ENCODE peak calls at places on chromosomes 13 and 19, in four cellular contexts. One of them, this sample, is unnamed.
A peak's percentile ranks its signal among the peaks of the same experiment; 100 is the strongest.

GRCh38 chr19:55165952-55166529 is 372 bp downstream of the DNAAF3 start:
- DNase-seq in GM12878: no peak
- DNase-seq in GM12891: no peak
- DNase-seq in HepG2: peak; percentile 85
- DNase-seq in this sample: no peak

GRCh38 chr19:31348416-31349159 is 648 bp downstream of the TSHZ3 start:
- DNase-seq in GM12878: no peak
- DNase-seq in GM12891: no peak
- DNase-seq in HepG2: no peak
- DNase-seq in this sample: no peak

GRCh38 chr19:49712397-49712859 is 21.5 kb downstream of the CPT1C start:
- DNase-seq in GM12878: no peak
- DNase-seq in GM12891: no peak
- DNase-seq in HepG2: peak; percentile 23
- DNase-seq in this sample: no peak

GRCh38 chr13:46640843-46641242 is 87.9 kb downstream of the LRCH1 start:
- DNase-seq in GM12878: no peak
- DNase-seq in GM12891: no peak
- DNase-seq in HepG2: no peak
- DNase-seq in this sample: no peak

GRCh38 chr13:112733112-112733511 is 43.3 kb downstream of the ATP11A start:
- DNase-seq in GM12878: no peak
- DNase-seq in GM12891: no peak
- DNase-seq in HepG2: no peak
- DNase-seq in this sample: no peak

GRCh38 chr19:2462635-2463421 is 6.1 kb upstream of the LMNB2 start:
- DNase-seq in GM12878: no peak
- DNase-seq in GM12891: no peak
- DNase-seq in HepG2: peak; percentile 93
- DNase-seq in this sample: no peak

GRCh38 chr19:29247912-29248311 is 35.0 kb upstream of the UQCRFS1 start:
- DNase-seq in GM12878: no peak
- DNase-seq in GM12891: no peak
- DNase-seq in HepG2: no peak
- DNase-seq in this sample: no peak

GRCh38 chr13:30431269-30431950 is 9.1 kb downstream of the UBE2L5 start:
- DNase-seq in GM12878: no peak
- DNase-seq in GM12891: no peak
- DNase-seq in HepG2: no peak
- DNase-seq in this sample: no peak

GRCh38 chr19:902446-903226 is 9.4 kb downstream of the RNU6-9 start:
- DNase-seq in GM12878: no peak
- DNase-seq in GM12891: no peak
- DNase-seq in HepG2: no peak
- DNase-seq in this sample: no peak

GRCh38 chr19:19280561-19280960 is 7.5 kb upstream of the TM6SF2 start:
- DNase-seq in GM12878: no peak
- DNase-seq in GM12891: no peak
- DNase-seq in HepG2: no peak
- DNase-seq in this sample: no peak

GRCh38 chr13:100872761-100873160 is 198.2 kb upstream of the TMTC4 start:
- DNase-seq in GM12878: no peak
- DNase-seq in GM12891: no peak
- DNase-seq in HepG2: no peak
- DNase-seq in this sample: no peak

GRCh38 chr13:92769064-92769463 is 457.5 kb upstream of the GPC6 start:
- DNase-seq in GM12878: no peak
- DNase-seq in GM12891: no peak
- DNase-seq in HepG2: no peak
- DNase-seq in this sample: no peak

GRCh38 chr19:289651-290538 is 1.3 kb downstream of the PLPP2 start:
- DNase-seq in GM12878: no peak
- DNase-seq in GM12891: peak; percentile 37
- DNase-seq in HepG2: peak; percentile 42
- DNase-seq in this sample: no peak

GRCh38 chr13:48489003-48489402 is 43.9 kb downstream of the RCBTB2 start:
- DNase-seq in GM12878: no peak
- DNase-seq in GM12891: no peak
- DNase-seq in HepG2: no peak
- DNase-seq in this sample: no peak

GRCh38 chr19:17475541-17476115 is 5.3 kb downstream of the SLC27A1 start:
- DNase-seq in GM12878: no peak
- DNase-seq in GM12891: no peak
- DNase-seq in HepG2: peak; percentile 93
- DNase-seq in this sample: no peak

GRCh38 chr19:31675187-31675913 is 326.1 kb upstream of the TSHZ3 start:
- DNase-seq in GM12878: no peak
- DNase-seq in GM12891: no peak
- DNase-seq in HepG2: no peak
- DNase-seq in this sample: no peak

GRCh38 chr19:14472202-14472961 is 2.8 kb downstream of the PTGER1 start:
- DNase-seq in GM12878: no peak
- DNase-seq in GM12891: peak; percentile 96
- DNase-seq in HepG2: no peak
- DNase-seq in this sample: peak; percentile 97

GRCh38 chr13:43054803-43055802 is 31.7 kb downstream of the DNAJC15 start:
- DNase-seq in GM12878: no peak
- DNase-seq in GM12891: no peak
- DNase-seq in HepG2: peak; percentile 75
- DNase-seq in this sample: no peak

GRCh38 chr13:110868631-110869165 is 46.2 kb downstream of the ANKRD10 start:
- DNase-seq in GM12878: no peak
- DNase-seq in GM12891: no peak
- DNase-seq in HepG2: no peak
- DNase-seq in this sample: no peak

GRCh38 chr19:23436944-23437343 is 41.7 kb upstream of the ZNF91 start:
- DNase-seq in GM12878: no peak
- DNase-seq in GM12891: no peak
- DNase-seq in HepG2: no peak
- DNase-seq in this sample: no peak

GRCh38 chr19:43546581-43546980 is 13.6 kb downstream of the ZNF575 start:
- DNase-seq in GM12878: no peak
- DNase-seq in GM12891: no peak
- DNase-seq in HepG2: no peak
- DNase-seq in this sample: no peak

GRCh38 chr13:79645569-79645968 is 164.6 kb downstream of the NDFIP2 start:
- DNase-seq in GM12878: no peak
- DNase-seq in GM12891: no peak
- DNase-seq in HepG2: no peak
- DNase-seq in this sample: no peak

GRCh38 chr19:40687525-40688016 is 2.9 kb downstream of the NUMBL start:
- DNase-seq in GM12878: peak; percentile 23
- DNase-seq in GM12891: no peak
- DNase-seq in HepG2: no peak
- DNase-seq in this sample: no peak

GRCh38 chr19:5603626-5604025 is 18.9 kb downstream of the SAFB2 start:
- DNase-seq in GM12878: no peak
- DNase-seq in GM12891: no peak
- DNase-seq in HepG2: no peak
- DNase-seq in this sample: no peak

GRCh38 chr19:11769995-11770394 is 3.2 kb downstream of the ZNF441 start:
- DNase-seq in GM12878: no peak
- DNase-seq in GM12891: no peak
- DNase-seq in HepG2: no peak
- DNase-seq in this sample: no peak

GRCh38 chr19:35033067-35034004 is 3.1 kb downstream of the SCN1B start:
- DNase-seq in GM12878: no peak
- DNase-seq in GM12891: no peak
- DNase-seq in HepG2: no peak
- DNase-seq in this sample: no peak

GRCh38 chr19:1495799-1496713 is 5.1 kb downstream of the REEP6 start:
- DNase-seq in GM12878: no peak
- DNase-seq in GM12891: no peak
- DNase-seq in HepG2: no peak
- DNase-seq in this sample: no peak

DNA sequence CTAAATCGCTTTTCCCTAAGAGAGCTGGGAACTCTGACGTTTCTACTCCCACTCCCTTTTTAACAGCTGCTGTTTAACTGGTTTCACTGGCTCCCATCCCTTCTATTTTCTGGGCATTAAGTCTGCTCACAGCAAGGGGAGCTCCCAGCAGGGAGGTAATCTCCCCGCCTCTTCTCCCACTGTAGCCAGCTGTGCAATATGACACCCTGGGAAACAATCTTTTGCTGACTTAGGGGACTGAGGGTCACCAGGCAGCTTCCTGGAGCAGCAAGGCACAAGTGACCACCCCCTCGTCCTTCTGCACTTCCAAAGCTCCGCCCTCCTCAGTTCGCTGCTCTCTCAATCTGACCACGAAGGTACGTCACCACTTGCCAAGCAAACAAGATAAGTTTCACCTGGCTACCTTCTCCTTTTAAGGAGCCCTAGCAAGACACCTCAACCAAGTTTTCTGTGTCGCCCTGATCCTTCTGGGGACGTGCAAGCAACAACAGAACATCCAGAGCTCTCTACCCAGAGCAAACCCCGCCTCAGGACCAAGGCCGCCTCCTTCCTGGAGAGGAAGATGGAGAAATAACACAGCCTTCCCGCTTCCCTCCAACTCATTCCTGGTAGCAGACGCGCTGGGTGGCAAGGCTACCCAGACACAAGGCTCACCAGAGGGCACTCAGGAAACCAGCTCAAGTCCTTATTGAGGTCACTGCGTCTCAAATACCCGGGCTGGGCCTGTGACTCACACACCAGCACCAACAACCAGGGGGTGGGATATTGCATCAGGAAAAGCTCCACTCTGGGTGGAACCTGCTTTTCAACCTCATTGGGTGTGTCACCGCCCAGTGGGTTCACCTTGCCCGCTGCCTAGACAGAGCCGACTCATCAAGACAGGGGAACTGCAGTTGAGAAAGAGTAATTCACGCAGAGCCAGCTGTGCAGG is 92.4 kb downstream of the STK24 start:
- DNase-seq in GM12878: no peak
- DNase-seq in GM12891: no peak
- DNase-seq in HepG2: peak; percentile 91
- DNase-seq in this sample: no peak
- TF ChIP-seq POLR2AphosphoS5 in GM12878: no peak
- TF ChIP-seq POLR2AphosphoS5 in GM12891: no peak
- TF ChIP-seq POLR2AphosphoS5 in HepG2: no peak
- TF ChIP-seq POLR2AphosphoS5 in this sample: no peak

GRCh38 chr19:38402623-38402966 is 298 bp upstream of the FAM98C start:
- DNase-seq in GM12878: no peak
- DNase-seq in GM12891: no peak
- DNase-seq in HepG2: no peak
- DNase-seq in this sample: no peak

GRCh38 chr19:38405276-38405675 is 2.4 kb downstream of the FAM98C start:
- DNase-seq in GM12878: no peak
- DNase-seq in GM12891: no peak
- DNase-seq in HepG2: no peak
- DNase-seq in this sample: no peak

GRCh38 chr19:38404858-38405257 is 2.0 kb downstream of the FAM98C start:
- DNase-seq in GM12878: no peak
- DNase-seq in GM12891: no peak
- DNase-seq in HepG2: no peak
- DNase-seq in this sample: no peak

GRCh38 chr19:38401148-38401547 is 1.7 kb upstream of the FAM98C start:
- DNase-seq in GM12878: no peak
- DNase-seq in GM12891: no peak
- DNase-seq in HepG2: peak; percentile 12
- DNase-seq in this sample: no peak

GRCh38 chr19:38402967-38403674 is at the start of gene FAM98C:
- DNase-seq in GM12878: peak; percentile 76
- DNase-seq in GM12891: peak; percentile 100
- DNase-seq in HepG2: peak; percentile 93
- DNase-seq in this sample: peak; percentile 100
- TF ChIP-seq POLR2A in GM12878: peak; percentile 85
- TF ChIP-seq POLR2A in GM12891: no peak
- TF ChIP-seq POLR2A in HepG2: peak; percentile 62
- TF ChIP-seq POLR2A in this sample: peak; percentile 43

GRCh38 chr13:32415019-32415418 is 12.9 kb downstream of the N4BP2L1 start:
- DNase-seq in GM12878: no peak
- DNase-seq in GM12891: no peak
- DNase-seq in HepG2: no peak
- DNase-seq in this sample: no peak
- TF ChIP-seq TAF1 in GM12878: no peak
- TF ChIP-seq TAF1 in GM12891: no peak
- TF ChIP-seq TAF1 in HepG2: no peak
- TF ChIP-seq TAF1 in this sample: no peak

DNA sequence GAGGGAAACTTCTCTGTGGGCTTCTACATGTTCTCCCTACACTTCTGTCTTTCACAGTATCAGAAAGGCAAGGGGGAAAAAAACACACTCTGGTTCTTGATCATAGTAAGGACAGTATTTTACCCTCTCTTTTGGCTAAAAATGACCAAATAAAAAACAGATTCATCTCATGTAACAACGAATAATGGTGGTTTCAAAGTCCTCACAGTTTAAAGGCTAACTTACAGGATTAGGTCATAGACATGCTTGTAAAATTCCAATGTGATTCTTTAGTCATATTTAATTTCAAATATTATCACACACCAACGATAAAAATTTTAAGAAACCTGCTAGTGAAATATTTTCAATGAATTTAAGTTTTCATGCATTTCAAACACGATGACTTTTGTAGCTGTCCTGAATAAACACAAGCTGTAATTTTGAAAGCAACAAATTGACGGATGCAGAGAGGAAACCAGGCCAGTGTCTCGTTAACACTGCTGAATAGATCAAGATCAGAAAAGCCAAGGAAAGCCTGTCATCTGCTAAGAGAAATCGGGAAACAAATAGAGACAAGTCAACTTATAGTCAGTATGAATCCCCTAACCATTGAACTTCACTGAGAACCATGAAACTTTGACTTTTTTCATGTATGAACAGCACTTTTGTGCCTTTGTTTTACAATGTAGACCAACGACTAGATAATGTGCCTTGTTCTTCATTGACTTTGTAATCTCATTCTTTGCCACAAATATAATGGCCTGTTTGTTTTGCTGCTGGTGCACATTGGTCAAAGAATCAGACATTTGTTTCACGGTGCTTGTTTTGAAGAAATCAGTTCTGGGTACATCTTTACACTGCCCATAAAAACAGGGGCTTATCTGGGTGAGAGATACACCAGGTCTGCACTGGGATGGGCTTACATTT is 22.0 kb downstream of the MBNL2 start:
- DNase-seq in GM12878: no peak
- DNase-seq in GM12891: no peak
- DNase-seq in HepG2: peak; percentile 92
- DNase-seq in this sample: no peak
- TF ChIP-seq POLR2AphosphoS5 in GM12878: no peak
- TF ChIP-seq POLR2AphosphoS5 in GM12891: no peak
- TF ChIP-seq POLR2AphosphoS5 in HepG2: no peak
- TF ChIP-seq POLR2AphosphoS5 in this sample: no peak

GRCh38 chr19:7874080-7874856 is at the start of gene PRR36:
- DNase-seq in GM12878: no peak
- DNase-seq in GM12891: no peak
- DNase-seq in HepG2: peak; percentile 58
- DNase-seq in this sample: no peak
- TF ChIP-seq POLR2A in GM12878: no peak
- TF ChIP-seq POLR2A in GM12891: no peak
- TF ChIP-seq POLR2A in HepG2: no peak
- TF ChIP-seq POLR2A in this sample: no peak